ENCODE peak calls at places on chromosomes 1 and 21, in five cellular contexts. M, H, V, W and Q are unnamed samples.
A peak's percentile ranks its signal among the peaks of the same experiment; 100 is the strongest.

GRCh38 chr1:26788836-26789611 is 1.3 kb downstream of the PIGV start:
- DNase-seq in M (peak; percentile 90), H (peak; percentile 89), V (peak; percentile 95), W (peak; percentile 89), Q (peak; percentile 78)

GRCh38 chr1:153260980-153261792 is 1.7 kb downstream of the LORICRIN start:
- DNase-seq in M (peak; percentile 61), H (peak; percentile 19), V (peak; percentile 75), W (peak; percentile 50), Q (peak; percentile 79)

GRCh38 chr1:198287916-198288315 is 131.1 kb downstream of the NEK7 start:
- DNase-seq in M (no peak), H (no peak), V (no peak), W (no peak), Q (no peak)

GRCh38 chr1:43454270-43455011 is 710 bp upstream of the HYI start:
- DNase-seq in M (peak; percentile 85), H (peak; percentile 94), V (no peak), W (peak; percentile 78), Q (no peak)

GRCh38 chr1:39671433-39671792 is 494 bp downstream of the NT5C1A start:
- DNase-seq in M (no peak), H (no peak), V (no peak), W (peak; percentile 72), Q (peak; percentile 63)

GRCh38 chr1:241532173-241532553 is at the start of gene KMO:
- DNase-seq in M (no peak), H (no peak), V (no peak), W (no peak), Q (no peak)

GRCh38 chr1:235843458-235843857 is 23.2 kb downstream of the LYST start:
- DNase-seq in M (no peak), H (peak; percentile 20), V (no peak), W (no peak), Q (no peak)

GRCh38 chr1:62180649-62181048 is 14.0 kb upstream of the L1TD1 start:
- DNase-seq in M (no peak), H (no peak), V (no peak), W (no peak), Q (no peak)

GRCh38 chr1:91282695-91283420 is 121.8 kb downstream of the HFM1 start:
- DNase-seq in M (no peak), H (peak; percentile 63), V (no peak), W (peak; percentile 54), Q (peak; percentile 57)

GRCh38 chr1:76247261-76247852 is 172.8 kb downstream of the ST6GALNAC3 start:
- DNase-seq in M (no peak), H (no peak), V (no peak), W (no peak), Q (peak; percentile 7)

GRCh38 chr21:37445228-37445627 is 78.7 kb downstream of the DYRK1A start:
- DNase-seq in M (no peak), H (no peak), V (no peak), W (no peak), Q (no peak)

GRCh38 chr1:35717911-35718476 is 690 bp downstream of the C1orf216 start:
- DNase-seq in M (peak; percentile 66), H (peak; percentile 43), V (no peak), W (peak; percentile 68), Q (peak; percentile 15)

GRCh38 chr1:48206371-48206770 is 16.1 kb upstream of the SLC5A9 start:
- DNase-seq in M (no peak), H (no peak), V (no peak), W (no peak), Q (no peak)

GRCh38 chr1:55378582-55378981 is 163.4 kb upstream of the USP24 start:
- DNase-seq in M (no peak), H (peak; percentile 9), V (no peak), W (no peak), Q (peak; percentile 70)

GRCh38 chr1:62227496-62227895 is 32.8 kb downstream of the L1TD1 start:
- DNase-seq in M (no peak), H (no peak), V (no peak), W (no peak), Q (no peak)

GRCh38 chr1:161549652-161550051 is at the start of gene FCGR3A:
- DNase-seq in M (no peak), H (no peak), V (no peak), W (no peak), Q (no peak)

GRCh38 chr1:41994195-41994894 is 75.6 kb upstream of the HIVEP3 start:
- DNase-seq in M (no peak), H (no peak), V (no peak), W (no peak), Q (no peak)

GRCh38 chr1:34984435-34985062 is 598 bp downstream of the TMEM35B start:
- DNase-seq in M (peak; percentile 55), H (peak; percentile 28), V (no peak), W (no peak), Q (no peak)

GRCh38 chr1:182377175-182377574 is 14.4 kb downstream of the GLUL start:
- DNase-seq in M (no peak), H (peak; percentile 53), V (no peak), W (no peak), Q (no peak)

GRCh38 chr1:114094303-114094663 is 59.4 kb downstream of the SYT6 start:
- DNase-seq in M (no peak), H (no peak), V (no peak), W (no peak), Q (no peak)

GRCh38 chr1:221708987-221709386 is 32.9 kb downstream of the DUSP10 start:
- DNase-seq in M (no peak), H (no peak), V (no peak), W (peak; percentile 37), Q (no peak)

GRCh38 chr1:230120289-230120948 is 53.4 kb downstream of the GALNT2 start:
- DNase-seq in M (no peak), H (no peak), V (no peak), W (no peak), Q (no peak)

GRCh38 chr1:217911908-217912307 is 280.8 kb downstream of the SPATA17 start:
- DNase-seq in M (no peak), H (no peak), V (no peak), W (no peak), Q (no peak)

GRCh38 chr1:234322979-234323378 is 50.3 kb upstream of the COA6 start:
- DNase-seq in M (peak; percentile 78), H (no peak), V (peak; percentile 87), W (no peak), Q (peak; percentile 56)

GRCh38 chr1:198837276-198838021 is 198.6 kb downstream of the PTPRC start:
- DNase-seq in M (no peak), H (peak; percentile 59), V (no peak), W (no peak), Q (no peak)

GRCh38 chr1:212466913-212467650 is 34.4 kb downstream of the NENF start:
- DNase-seq in M (no peak), H (no peak), V (peak; percentile 41), W (no peak), Q (no peak)

GRCh38 chr21:14073615-14074014 is 137.1 kb downstream of the LIPI start:
- DNase-seq in M (no peak), H (no peak), V (no peak), W (no peak), Q (no peak)

GRCh38 chr1:157288511-157288910 is 150.3 kb upstream of the ETV3 start:
- DNase-seq in M (no peak), H (no peak), V (no peak), W (no peak), Q (no peak)

GRCh38 chr1:118481091-118481490 is 296.1 kb upstream of the SPAG17 start:
- DNase-seq in M (no peak), H (no peak), V (no peak), W (no peak), Q (no peak)

GRCh38 chr1:230210979-230211336 is 143.9 kb downstream of the GALNT2 start:
- DNase-seq in M (no peak), H (no peak), V (no peak), W (no peak), Q (no peak)

GRCh38 chr1:101293461-101294045 is 56.7 kb downstream of the S1PR1 start:
- DNase-seq in M (no peak), H (no peak), V (no peak), W (no peak), Q (no peak)

GRCh38 chr1:46516551-46516950 is 26.9 kb downstream of the DMBX1 start:
- DNase-seq in M (peak; percentile 17), H (no peak), V (peak; percentile 16), W (no peak), Q (no peak)

GRCh38 chr1:28887835-28888682 is 26.3 kb upstream of the EPB41 start:
- DNase-seq in M (peak; percentile 55), H (no peak), V (peak; percentile 82), W (no peak), Q (peak; percentile 30)

GRCh38 chr21:15976807-15977206 is 247.0 kb downstream of the USP25 start:
- DNase-seq in M (no peak), H (no peak), V (no peak), W (no peak), Q (peak; percentile 5)
- TF ChIP-seq CTCF in M (no peak), H (no peak), V (no peak), W (no peak), Q (no peak)

DNA sequence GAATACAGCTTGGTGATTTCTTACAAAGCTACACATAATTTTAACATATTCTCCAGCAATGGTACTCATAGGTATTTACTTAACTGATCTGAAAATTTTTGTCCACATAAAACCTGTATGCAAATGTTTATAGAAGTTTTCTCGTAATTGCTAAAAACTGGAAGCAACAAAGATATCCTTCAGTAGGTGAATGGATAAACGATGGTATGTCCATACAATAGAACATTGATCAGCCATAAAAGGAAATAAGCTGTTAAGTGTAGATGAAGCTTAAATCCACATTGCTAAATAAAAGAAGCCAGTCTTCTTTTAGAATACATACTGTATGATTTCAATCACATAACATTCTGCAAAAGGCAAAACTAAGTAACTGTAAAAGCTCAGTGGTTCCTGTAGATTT is 224.8 kb upstream of the DPYD start:
- DNase-seq in M (no peak), H (no peak), V (no peak), W (no peak), Q (no peak)
- TF ChIP-seq CTCF in M (no peak), H (no peak), V (no peak), W (no peak), Q (no peak)

DNA sequence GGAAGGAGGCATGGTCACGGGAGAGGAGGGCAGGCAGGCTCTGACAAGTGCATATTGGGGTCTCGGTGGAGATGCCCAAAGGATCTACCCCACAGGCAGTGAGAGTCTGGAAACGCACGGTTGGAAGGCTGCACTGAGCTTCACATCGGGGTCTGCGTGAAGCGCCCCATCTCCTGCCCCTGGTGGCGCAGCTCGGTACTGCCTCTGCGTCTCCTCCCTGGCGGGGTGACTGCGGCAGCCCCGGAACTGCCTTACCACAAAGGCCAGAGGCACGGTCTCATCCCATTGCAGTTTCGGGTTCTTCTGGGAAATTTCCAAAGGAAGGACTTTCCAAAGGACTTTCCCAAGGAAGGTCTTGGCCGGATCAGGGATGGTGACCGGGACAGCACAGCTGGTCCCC is 69.2 kb upstream of the AJAP1 start:
- DNase-seq in M (no peak), H (peak; percentile 34), V (no peak), W (no peak), Q (peak; percentile 80)
- TF ChIP-seq CTCF in M (peak; percentile 60), H (peak; percentile 35), V (peak; percentile 65), W (peak; percentile 51), Q (peak; percentile 70)

DNA sequence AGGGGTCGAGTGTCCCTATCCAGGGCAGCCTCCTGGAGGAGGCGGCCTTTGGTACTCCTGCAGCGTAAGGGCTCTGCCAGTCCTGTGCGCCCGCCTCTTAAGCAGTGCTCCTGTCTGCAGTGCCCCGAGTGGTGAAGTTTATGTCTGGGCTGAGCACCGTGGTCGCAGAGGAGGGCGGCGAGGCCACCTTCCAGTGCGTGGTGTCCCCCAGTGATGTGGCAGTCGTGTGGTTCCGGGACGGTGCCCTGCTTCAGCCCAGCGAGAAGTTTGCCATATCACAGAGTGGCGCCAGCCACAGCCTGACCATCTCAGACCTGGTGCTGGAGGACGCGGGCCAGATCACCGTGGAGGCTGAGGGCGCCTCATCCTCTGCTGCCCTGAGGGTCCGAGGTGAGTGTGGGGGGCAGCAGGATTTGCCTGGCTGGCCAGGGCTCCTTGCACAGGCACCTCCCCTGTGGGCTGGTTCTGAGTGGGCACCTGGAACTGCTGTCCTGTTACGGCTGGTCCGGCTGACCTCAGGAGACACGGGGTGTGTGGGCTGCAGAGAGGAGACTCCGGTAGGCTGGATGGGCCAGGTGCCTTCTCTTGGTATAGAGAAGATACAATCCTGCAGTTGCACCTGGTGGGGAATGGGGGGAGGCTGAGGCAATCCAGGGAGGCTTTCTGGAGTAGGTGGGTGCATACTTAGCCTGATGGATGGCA is 66.8 kb downstream of the OBSCN start:
- DNase-seq in M (peak; percentile 40), H (no peak), V (peak; percentile 75), W (no peak), Q (no peak)
- TF ChIP-seq CTCF in M (no peak), H (no peak), V (no peak), W (no peak), Q (no peak)